ENCODE peak calls at places on chromosomes 3 and 15, in five cellular contexts. Q is PC-9, Z is astrocyte, O is hepatocyte, X is H1. J is an unnamed sample.

GRCh38 chr3:184472723-184473419 is 88.7 kb upstream of the EPHB3 start:
- DNase-seq in Q (no peak), Z (no peak), O (no peak), X (no peak), J (no peak)

GRCh38 chr15:53323197-53323596 is 436.3 kb downstream of the WDR72 start:
- DNase-seq in Q (no peak), Z (no peak), O (peak; percentile 64), X (no peak), J (no peak)

GRCh38 chr3:71348001-71348632 is 235.4 kb downstream of the FOXP1 start:
- DNase-seq in Q (no peak), Z (no peak), O (no peak), X (no peak), J (no peak)

GRCh38 chr3:48034000-48034516 is 17.8 kb upstream of the MAP4 start:
- DNase-seq in Q (no peak), Z (peak; percentile 97), O (peak; percentile 8), X (no peak), J (peak; percentile 82)

GRCh38 chr15:77484994-77485393 is 64.3 kb downstream of the HMG20A start:
- DNase-seq in Q (no peak), Z (no peak), O (no peak), X (no peak), J (no peak)

GRCh38 chr15:48177875-48178611 is at the start of gene MYEF2:
- DNase-seq in Q (peak; percentile 0), Z (peak; percentile 46), O (peak; percentile 85), X (peak; percentile 68), J (peak; percentile 65)

GRCh38 chr3:135528638-135529037 is 436.9 kb upstream of the PPP2R3A start:
- DNase-seq in Q (no peak), Z (no peak), O (peak; percentile 15), X (no peak), J (no peak)

GRCh38 chr3:23944861-23945652 is at the start of gene NR1D2:
- DNase-seq in Q (peak; percentile 77), Z (peak; percentile 57), O (peak; percentile 95), X (no peak), J (peak; percentile 95)

GRCh38 chr15:78004919-78005634 is 72.4 kb downstream of the TBC1D2B start:
- DNase-seq in Q (no peak), Z (peak; percentile 85), O (peak; percentile 84), X (no peak), J (peak; percentile 92)

GRCh38 chr15:66389859-66390382 is 3.2 kb downstream of the MAP2K1 start:
- DNase-seq in Q (no peak), Z (no peak), O (no peak), X (no peak), J (peak; percentile 60)

GRCh38 chr3:61573441-61573840 is 12.1 kb downstream of the PTPRG start:
- DNase-seq in Q (no peak), Z (no peak), O (no peak), X (no peak), J (peak; percentile 20)

GRCh38 chr3:153052096-153052460 is 109.9 kb upstream of the RAP2B start:
- DNase-seq in Q (peak; percentile 77), Z (peak; percentile 97), O (peak; percentile 74), X (no peak), J (peak; percentile 95)

GRCh38 chr15:28896944-28897343 is 11.2 kb downstream of the APBA2 start:
- DNase-seq in Q (no peak), Z (peak; percentile 96), O (no peak), X (no peak), J (peak; percentile 37)

GRCh38 chr3:62874398-62875102 is 666 bp downstream of the CADPS start:
- DNase-seq in Q (no peak), Z (no peak), O (peak; percentile 5), X (no peak), J (peak; percentile 39)

GRCh38 chr3:41001556-41001955 is 197.7 kb upstream of the CTNNB1 start:
- DNase-seq in Q (no peak), Z (no peak), O (no peak), X (no peak), J (no peak)

GRCh38 chr3:120558784-120559227 is 37.3 kb upstream of the NDUFB4 start:
- DNase-seq in Q (peak; percentile 87), Z (peak; percentile 73), O (peak; percentile 93), X (no peak), J (peak; percentile 96)

GRCh38 chr15:73935547-73935946 is 9.3 kb downstream of the LOXL1 start:
- DNase-seq in Q (no peak), Z (no peak), O (peak; percentile 38), X (no peak), J (peak; percentile 49)

GRCh38 chr3:59052803-59053411 is 3.1 kb upstream of the CFAP20DC start:
- DNase-seq in Q (no peak), Z (peak; percentile 9), O (peak; percentile 47), X (no peak), J (peak; percentile 75)

GRCh38 chr3:155323063-155323666 is 29.7 kb upstream of the STRIT1 start:
- DNase-seq in Q (peak; percentile 39), Z (peak; percentile 49), O (peak; percentile 83), X (peak; percentile 10), J (peak; percentile 82)

GRCh38 chr3:72310028-72310987 is 525.4 kb upstream of the PROK2 start:
- DNase-seq in Q (peak; percentile 7), Z (peak; percentile 53), O (peak; percentile 37), X (no peak), J (peak; percentile 87)

GRCh38 chr3:131543714-131544113 is 40.9 kb upstream of the MRPL3 start:
- DNase-seq in Q (peak; percentile 67), Z (peak; percentile 83), O (peak; percentile 67), X (no peak), J (peak; percentile 88)

GRCh38 chr15:50119063-50119700 is at the start of gene ATP8B4:
- DNase-seq in Q (no peak), Z (no peak), O (no peak), X (no peak), J (no peak)

GRCh38 chr3:171317133-171317532 is 143.1 kb downstream of the TNIK start:
- DNase-seq in Q (no peak), Z (no peak), O (no peak), X (no peak), J (no peak)

GRCh38 chr15:70354260-70354894 is 256.7 kb upstream of the TLE3 start:
- DNase-seq in Q (no peak), Z (no peak), O (no peak), X (no peak), J (no peak)

GRCh38 chr3:124937049-124937448 is 2.5 kb upstream of the MUC13 start:
- DNase-seq in Q (no peak), Z (no peak), O (no peak), X (no peak), J (no peak)

GRCh38 chr3:9732080-9732752 is 681 bp downstream of the BRPF1 start:
- DNase-seq in Q (no peak), Z (no peak), O (peak; percentile 42), X (no peak), J (peak; percentile 63)

GRCh38 chr3:11764931-11765363 is 81.7 kb downstream of the TAMM41 start:
- DNase-seq in Q (peak; percentile 58), Z (peak; percentile 90), O (no peak), X (no peak), J (peak; percentile 82)

GRCh38 chr15:58489289-58489688 is 57.5 kb downstream of the LIPC start:
- DNase-seq in Q (no peak), Z (no peak), O (no peak), X (no peak), J (no peak)

GRCh38 chr15:58491151-58491473 is 59.3 kb downstream of the LIPC start:
- DNase-seq in Q (no peak), Z (no peak), O (no peak), X (no peak), J (no peak)

GRCh38 chr15:58490405-58491150 is 58.8 kb downstream of the LIPC start:
- DNase-seq in Q (no peak), Z (no peak), O (no peak), X (no peak), J (no peak)

GRCh38 chr15:58491499-58492202 is 59.9 kb downstream of the LIPC start:
- DNase-seq in Q (no peak), Z (no peak), O (no peak), X (no peak), J (no peak)

GRCh38 chr15:58489693-58490404 is 58.1 kb downstream of the LIPC start:
- DNase-seq in Q (no peak), Z (no peak), O (no peak), X (no peak), J (no peak)
- H3K4me1 ChIP-seq in Q (peaks cover 9% of the 10 kb centered on the region), Z (no peaks in the 10 kb centered on the region), O (no peaks in the 10 kb centered on the region), X (no peaks in the 10 kb centered on the region), J (no peaks in the 10 kb centered on the region)

GRCh38 chr3:98733778-98734281 is 29.3 kb upstream of the ST3GAL6 start:
- DNase-seq in Q (no peak), Z (peak; percentile 8), O (peak; percentile 27), X (no peak), J (no peak)

GRCh38 chr3:98734737-98735136 is 28.4 kb upstream of the ST3GAL6 start:
- DNase-seq in Q (no peak), Z (peak; percentile 54), O (no peak), X (no peak), J (no peak)

GRCh38 chr3:98735296-98735695 is 27.8 kb upstream of the ST3GAL6 start:
- DNase-seq in Q (no peak), Z (no peak), O (no peak), X (no peak), J (no peak)

GRCh38 chr3:98733055-98733777 is 29.9 kb upstream of the ST3GAL6 start:
- DNase-seq in Q (peak; percentile 48), Z (peak; percentile 7), O (peak; percentile 50), X (no peak), J (peak; percentile 19)

DNA sequence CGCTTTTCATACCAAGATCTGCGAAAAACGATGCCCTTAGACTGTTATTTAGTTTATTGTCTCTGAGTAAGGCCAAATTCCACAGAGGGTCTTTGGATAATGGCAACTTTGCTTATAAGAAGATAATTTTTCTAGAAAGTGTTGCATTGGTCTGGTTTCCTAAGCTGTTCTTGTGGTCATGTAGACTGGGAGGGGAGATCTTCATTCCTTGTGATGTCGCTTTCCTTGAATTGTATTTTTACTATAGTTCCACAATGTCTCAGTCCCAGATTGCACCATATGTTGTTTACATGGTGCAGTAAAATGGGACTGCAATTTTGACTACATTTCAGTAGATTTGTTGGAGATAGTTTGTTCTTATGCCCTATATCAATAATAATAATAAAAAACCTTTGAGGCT is 28.8 kb upstream of the ST3GAL6 start:
- DNase-seq in Q (no peak), Z (no peak), O (no peak), X (no peak), J (no peak)
- TF ChIP-seq EZH2 in Q (no peak), Z (no peak), O (no peak), X (no peak), J (peak; percentile 15)

DNA sequence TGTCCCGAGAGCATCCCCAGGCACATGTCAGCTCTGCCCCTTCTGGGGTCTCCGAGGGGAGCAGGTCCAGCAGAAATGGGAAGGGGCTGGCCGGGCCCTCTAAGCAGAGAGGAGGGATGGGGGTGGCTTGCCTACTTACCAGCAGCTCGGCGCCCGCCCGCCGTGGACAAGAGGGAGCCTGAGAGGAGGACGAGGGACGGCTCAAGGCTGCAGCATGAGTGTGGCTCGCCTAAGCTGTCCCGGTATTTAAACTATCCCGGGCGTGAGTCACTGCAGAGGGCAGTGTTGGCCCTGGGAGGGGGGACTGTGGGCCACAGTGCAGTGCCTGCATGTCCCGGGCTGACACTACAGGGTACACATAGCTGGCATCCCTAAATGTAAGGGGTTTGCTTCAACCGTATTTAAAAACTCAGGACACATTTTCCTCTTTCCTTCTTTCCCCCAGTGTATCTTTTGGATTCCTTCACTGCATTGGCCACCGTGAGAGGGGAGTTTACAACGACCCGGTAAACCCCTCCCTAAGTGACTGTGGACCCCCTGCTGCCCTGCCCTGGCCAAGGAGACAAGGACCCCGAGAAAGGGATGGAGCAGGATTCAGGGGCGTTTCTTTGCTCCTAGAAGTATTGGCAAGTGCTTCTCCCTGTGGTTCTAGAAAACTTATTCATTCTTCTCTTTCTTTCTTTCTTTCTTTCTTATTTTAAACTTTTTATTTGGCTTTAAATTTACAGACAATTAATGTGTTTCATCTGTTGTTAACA is at the start of gene LRRC15:
- DNase-seq in Q (peak; percentile 63), Z (peak; percentile 63), O (peak; percentile 63), X (no peak), J (peak; percentile 93)
- H2AFZ ChIP-seq in Q (no peak within 1 kb of the TSS), Z (peak within 1 kb of the TSS; percentile 32), O (no peak within 1 kb of the TSS), X (peak within 1 kb of the TSS; percentile 2), J (peak within 1 kb of the TSS; percentile 41)

GRCh38 chr3:56795097-56795806 is 6.5 kb downstream of the ARHGEF3 start:
- DNase-seq in Q (no peak), Z (no peak), O (no peak), X (no peak), J (peak; percentile 33)
- H3K4me1 ChIP-seq in Q (peaks cover 30% of the 10 kb centered on the region), Z (peaks cover 12% of the 10 kb centered on the region), O (peaks cover 11% of the 10 kb centered on the region), X (no peaks in the 10 kb centered on the region), J (peaks cover 18% of the 10 kb centered on the region)